ENCODE peak calls at places on chromosomes 3 and 15, in eight cellular contexts. R, C, S, W, H, V, E and T are unnamed samples.
A peak's percentile ranks its signal among the peaks of the same experiment; 100 is the strongest.

GRCh38 chr15:71131601-71132357 is 16.5 kb downstream of the THSD4 start:
- DNase-seq in W (peak; percentile 67), E (no peak), C (no peak), S (no peak), R (no peak), V (no peak), H (no peak), T (no peak)

GRCh38 chr15:45641374-45641778 is 6.5 kb downstream of the SQOR start:
- DNase-seq in R (no peak), W (peak; percentile 81), V (no peak), S (no peak), E (peak; percentile 85), H (no peak), C (no peak), T (no peak)

GRCh38 chr3:15815696-15816095 is 17.9 kb upstream of the ANKRD28 start:
- DNase-seq in R (no peak), H (no peak), S (no peak), C (peak; percentile 42), E (peak; percentile 83), V (peak; percentile 40), W (peak; percentile 79), T (no peak)

GRCh38 chr3:30642715-30643361 is 36.4 kb downstream of the TGFBR2 start:
- DNase-seq in S (no peak), V (no peak), W (no peak), E (no peak), H (no peak), C (no peak), R (no peak), T (no peak)

GRCh38 chr3:9190276-9190675 is 59.2 kb downstream of the SRGAP3 start:
- DNase-seq in H (no peak), R (no peak), W (no peak), V (no peak), S (no peak), E (no peak), C (no peak), T (no peak)

GRCh38 chr3:9903238-9903624 is 583 bp downstream of the IL17RE start:
- DNase-seq in E (no peak), R (no peak), S (peak; percentile 38), V (no peak), W (peak; percentile 39), C (no peak), H (no peak), T (no peak)

GRCh38 chr3:171569571-171570132 is 109.4 kb upstream of the TNIK start:
- DNase-seq in E (no peak), W (no peak), R (no peak), C (no peak), H (no peak), S (no peak), V (no peak), T (peak; percentile 39)

GRCh38 chr3:135531996-135532395 is 433.5 kb upstream of the PPP2R3A start:
- DNase-seq in V (no peak), S (no peak), H (no peak), C (no peak), E (no peak), R (no peak), W (no peak), T (no peak)

GRCh38 chr15:47786371-47786770 is 69.1 kb downstream of the SEMA6D start:
- DNase-seq in C (no peak), S (no peak), H (no peak), W (no peak), R (no peak), V (no peak), E (no peak), T (no peak)

GRCh38 chr3:17412950-17413530 is 329.4 kb downstream of the TBC1D5 start:
- DNase-seq in W (peak; percentile 67), V (peak; percentile 27), E (peak; percentile 45), H (no peak), R (peak; percentile 44), S (no peak), C (peak; percentile 25), T (peak; percentile 75)

GRCh38 chr3:170033489-170033888 is 4.3 kb upstream of the GPR160 start:
- DNase-seq in V (no peak), R (no peak), C (no peak), S (peak; percentile 28), H (no peak), E (no peak), W (no peak), T (no peak)

GRCh38 chr3:17510265-17510664 is 232.2 kb downstream of the TBC1D5 start:
- DNase-seq in C (no peak), H (no peak), R (no peak), W (no peak), V (no peak), S (no peak), E (no peak), T (no peak)

GRCh38 chr15:44545934-44546802 is 9.2 kb downstream of the EIF3J start:
- DNase-seq in W (peak; percentile 34), R (no peak), V (no peak), H (no peak), E (peak; percentile 54), C (no peak), S (peak; percentile 62), T (no peak)

GRCh38 chr3:124627501-124627908 is 102.7 kb upstream of the UMPS start:
- DNase-seq in V (no peak), C (no peak), W (no peak), H (no peak), E (peak; percentile 50), R (no peak), S (no peak), T (no peak)

GRCh38 chr15:48627260-48627969 is 18.1 kb downstream of the FBN1 start:
- DNase-seq in H (no peak), V (no peak), S (no peak), W (no peak), E (peak; percentile 86), C (no peak), R (no peak), T (no peak)

GRCh38 chr3:88003115-88003755 is 55.6 kb downstream of the CGGBP1 start:
- DNase-seq in R (peak; percentile 34), V (peak; percentile 35), S (no peak), H (peak; percentile 32), W (peak; percentile 53), E (peak; percentile 31), C (peak; percentile 25), T (peak; percentile 26)

GRCh38 chr15:76517910-76518309 is 181.3 kb downstream of the ISL2 start:
- DNase-seq in S (no peak), R (no peak), C (no peak), V (no peak), H (no peak), W (no peak), E (no peak), T (no peak)

GRCh38 chr15:101124731-101125558 is 126.9 kb downstream of the CHSY1 start:
- DNase-seq in W (peak; percentile 89), E (peak; percentile 96), R (no peak), C (no peak), S (no peak), V (no peak), H (no peak), T (no peak)

GRCh38 chr3:112136959-112137693 is 4.1 kb upstream of the GCSAM start:
- DNase-seq in E (peak; percentile 34), R (peak; percentile 61), W (peak; percentile 55), V (peak; percentile 85), S (peak; percentile 49), C (no peak), H (peak; percentile 50), T (no peak)

GRCh38 chr3:56379723-56380287 is 88.5 kb downstream of the ERC2 start:
- DNase-seq in H (no peak), C (no peak), V (no peak), R (no peak), E (no peak), W (no peak), S (no peak), T (no peak)

GRCh38 chr3:94459167-94459566 is 396.3 kb downstream of the NSUN3 start:
- DNase-seq in C (no peak), V (no peak), S (no peak), W (no peak), R (no peak), H (no peak), E (no peak), T (no peak)

GRCh38 chr3:16286161-16286560 is 21.1 kb downstream of the OXNAD1 start:
- DNase-seq in R (no peak), C (no peak), S (peak; percentile 72), W (no peak), E (no peak), V (no peak), H (no peak), T (no peak)

GRCh38 chr15:57720861-57721260 is 14.3 kb downstream of the POLR2M start:
- DNase-seq in W (no peak), R (no peak), C (no peak), S (no peak), V (no peak), E (no peak), H (no peak), T (no peak)

GRCh38 chr15:95990833-95991232 is 339.7 kb upstream of the NR2F2 start:
- DNase-seq in R (no peak), H (no peak), S (peak; percentile 4), W (no peak), E (no peak), C (no peak), V (no peak), T (no peak)

GRCh38 chr15:82197734-82198594 is 64.6 kb downstream of the EFL1 start:
- DNase-seq in S (peak; percentile 60), E (peak; percentile 72), V (peak; percentile 73), H (peak; percentile 81), W (peak; percentile 73), R (peak; percentile 76), C (peak; percentile 83), T (peak; percentile 75)

GRCh38 chr3:16788440-16789057 is 96.2 kb upstream of the PLCL2 start:
- DNase-seq in S (no peak), V (no peak), R (no peak), W (no peak), H (no peak), C (no peak), E (no peak), T (no peak)

GRCh38 chr15:66706225-66706732 is 4.2 kb downstream of the SMAD6 start:
- DNase-seq in W (no peak), E (peak; percentile 22), C (no peak), H (no peak), R (no peak), S (no peak), V (no peak), T (peak; percentile 65)

GRCh38 chr3:31240466-31240865 is 292.3 kb upstream of the STT3B start:
- DNase-seq in W (no peak), C (no peak), E (peak; percentile 21), H (no peak), R (no peak), V (no peak), S (no peak), T (no peak)

GRCh38 chr3:108475220-108475782 is 35.1 kb downstream of the MYH15 start:
- DNase-seq in R (no peak), E (no peak), S (no peak), C (no peak), W (no peak), H (no peak), V (peak; percentile 21), T (no peak)

GRCh38 chr3:173045770-173046382 is 95.2 kb downstream of the SPATA16 start:
- DNase-seq in H (no peak), S (no peak), W (peak; percentile 17), E (no peak), R (no peak), V (peak; percentile 10), C (no peak), T (peak; percentile 26)

GRCh38 chr3:123586966-123587365 is 2.1 kb upstream of the HACD2 start:
- DNase-seq in S (no peak), V (no peak), E (peak; percentile 88), H (no peak), W (no peak), R (no peak), C (no peak), T (no peak)

GRCh38 chr15:92638291-92638708 is 17.3 kb downstream of the FAM174B start:
- DNase-seq in C (no peak), W (peak; percentile 48), H (no peak), V (no peak), S (no peak), R (no peak), E (no peak), T (no peak)

GRCh38 chr15:72063186-72063585 is 54.8 kb downstream of the MYO9A start:
- DNase-seq in S (no peak), V (no peak), R (no peak), W (no peak), E (no peak), H (no peak), C (no peak), T (no peak)

GRCh38 chr3:40470706-40471105 is 6.2 kb upstream of the ZNF619 start:
- DNase-seq in R (no peak), C (no peak), H (no peak), W (no peak), V (no peak), E (no peak), S (no peak), T (no peak)